ENCODE peak calls at places on chromosomes 7 and 10, in five cellular contexts. C is uterus, A is skeletal muscle cell, I is epithelial cell of proximal tubule, W is PC-3. R is an unnamed sample.

GRCh38 chr10:23064288-23065114 is 30.9 kb upstream of the MSRB2 start:
- DNase-seq in A (no peak), C (no peak), W (no peak), I (no peak), R (no peak)

GRCh38 chr7:82481499-82482097 is 38.0 kb upstream of the CACNA2D1 start:
- DNase-seq in A (no peak), I (no peak), W (peak), C (no peak), R (no peak)

GRCh38 chr7:23598321-23598720 is 1.1 kb downstream of the CCDC126 start:
- DNase-seq in I (no peak), W (peak), C (no peak), A (no peak), R (peak)

GRCh38 chr10:77513783-77514331 is 123.8 kb downstream of the KCNMA1 start:
- DNase-seq in I (no peak), C (peak), W (peak), A (peak), R (peak)

GRCh38 chr10:90413196-90413595 is 444.6 kb downstream of the HTR7 start:
- DNase-seq in W (peak), C (no peak), I (no peak), A (no peak), R (no peak)

GRCh38 chr10:78749898-78750297 is 318.9 kb upstream of the ZMIZ1 start:
- DNase-seq in A (no peak), C (no peak), W (no peak), I (no peak), R (no peak)

GRCh38 chr7:54788664-54789063 is 29.7 kb upstream of the SEC61G start:
- DNase-seq in C (peak), A (peak), W (peak), I (peak), R (peak)

GRCh38 chr10:31942435-31942834 is 13.8 kb upstream of the ARHGAP12 start:
- DNase-seq in A (no peak), W (no peak), C (no peak), I (no peak), R (no peak)

GRCh38 chr10:19847321-19847720 is 31.1 kb downstream of the PLXDC2 start:
- DNase-seq in A (peak), I (no peak), W (no peak), C (no peak), R (no peak)

GRCh38 chr10:14810969-14811953 is 26.6 kb downstream of the CDNF start:
- DNase-seq in C (no peak), A (no peak), I (no peak), W (no peak), R (no peak)

GRCh38 chr10:101030492-101031127 is 319 bp downstream of the PDZD7 start:
- DNase-seq in I (no peak), C (no peak), A (no peak), W (peak), R (no peak)

DNA sequence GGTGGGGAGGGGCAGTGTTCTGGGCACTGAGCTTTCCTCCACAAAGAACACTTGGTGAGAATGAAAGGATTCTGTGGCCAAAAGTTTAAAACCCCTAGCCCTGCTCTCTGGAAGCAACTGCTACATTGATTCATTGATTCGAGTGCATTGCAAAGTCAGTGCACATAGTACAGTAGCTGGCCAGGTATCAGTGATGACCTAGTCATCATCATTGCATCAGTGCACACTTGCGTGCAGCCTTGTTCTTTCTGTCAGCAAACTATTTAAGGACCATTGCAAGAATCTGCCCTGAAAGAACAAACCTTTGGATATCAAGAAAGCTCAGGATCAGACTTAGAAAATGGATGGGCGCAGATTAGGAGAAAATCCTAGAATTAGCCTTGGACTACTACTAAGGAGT is 47.4 kb downstream of the CUL1 start:
- DNase-seq in I (no peak), W (no peak), A (no peak), C (no peak), R (peak)
- H3K4me3 ChIP-seq in I (no peak), W (no peak), A (no peak), C (no peak), R (no peak)

GRCh38 chr10:5449227-5449626 is 36.9 kb downstream of the NET1 start:
- DNase-seq in W (no peak), I (no peak), C (no peak), A (no peak), R (no peak)

GRCh38 chr10:5453749-5454489 is 41.6 kb downstream of the NET1 start:
- DNase-seq in C (no peak), W (no peak), A (no peak), I (no peak), R (peak)

GRCh38 chr10:5449823-5450222 is 37.5 kb downstream of the NET1 start:
- DNase-seq in I (no peak), A (peak), W (peak), C (peak), R (no peak)

GRCh38 chr10:5448333-5449048 is 36.1 kb downstream of the NET1 start:
- DNase-seq in C (no peak), A (no peak), W (no peak), I (no peak), R (no peak)

DNA sequence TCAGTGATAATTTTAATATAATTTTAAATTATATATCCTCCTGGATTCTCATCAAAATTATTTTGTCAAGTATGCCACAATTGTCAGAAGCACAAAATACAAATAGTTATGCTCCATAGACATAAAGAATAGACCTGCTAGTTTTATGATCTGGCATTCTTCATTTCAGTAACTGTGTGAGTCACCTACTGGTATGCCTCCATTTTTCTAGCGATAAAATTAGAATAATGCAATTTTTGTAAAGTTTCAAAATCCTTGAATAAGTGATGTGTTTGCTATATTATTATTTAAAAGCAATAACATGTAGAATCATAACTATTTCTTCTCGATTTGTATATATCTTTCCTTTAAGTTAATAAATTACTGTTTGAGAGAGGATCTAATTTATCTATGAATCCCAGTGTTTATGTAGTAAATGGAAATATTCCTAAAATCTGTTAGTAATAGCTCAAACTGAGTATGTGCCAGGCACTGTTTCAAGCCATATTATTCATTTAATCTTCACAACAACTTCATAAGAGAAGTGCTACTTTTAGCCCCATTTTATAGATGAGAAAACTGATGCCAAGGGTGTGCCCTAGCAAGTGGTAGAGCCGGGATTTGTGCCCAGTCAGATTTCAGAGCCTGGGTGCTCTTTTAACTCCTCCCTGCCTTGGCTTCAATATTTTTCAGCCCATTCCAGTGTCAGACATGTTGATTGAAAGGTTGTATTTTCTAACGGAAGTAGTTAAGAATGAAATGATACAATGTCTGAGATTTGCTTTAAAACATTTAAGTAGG is 38.4 kb downstream of the NET1 start:
- DNase-seq in A (no peak), W (no peak), C (no peak), I (no peak), R (no peak)
- H3K4me3 ChIP-seq in A (no peak), W (peak), C (no peak), I (no peak), R (no peak)

DNA sequence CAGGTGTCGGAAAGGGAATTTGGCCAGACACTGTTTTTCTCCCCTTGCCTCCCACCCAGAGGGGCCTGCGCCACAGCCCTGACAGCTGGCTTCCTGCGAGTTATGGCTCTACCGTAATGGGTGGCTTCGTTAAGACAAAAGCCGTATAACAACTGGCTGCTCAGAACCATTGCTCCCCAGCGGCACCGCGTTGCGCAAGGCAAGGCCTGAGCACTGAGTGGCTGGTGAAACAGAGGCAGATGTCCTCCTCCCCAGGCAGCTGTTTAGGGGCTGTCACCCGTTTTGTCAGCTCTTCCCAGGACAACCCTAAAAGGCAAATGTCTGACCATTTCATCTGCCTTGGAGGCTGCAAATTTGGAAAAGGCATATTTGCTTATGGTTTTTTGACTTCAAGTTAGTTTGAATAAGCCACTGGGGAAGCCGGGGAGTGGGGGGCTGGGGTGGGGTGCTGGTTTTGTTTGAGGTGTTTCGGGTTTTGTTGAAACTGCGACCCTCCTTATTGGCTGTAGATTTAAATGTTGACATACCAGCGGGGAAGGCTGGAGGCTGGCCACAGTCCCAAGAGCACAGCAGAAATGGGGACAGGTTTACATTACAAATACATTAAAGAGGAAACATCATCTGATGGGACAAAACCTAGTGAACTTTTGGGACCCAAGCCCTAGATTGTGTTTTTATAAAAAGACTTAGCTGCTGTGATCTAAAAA is 681 bp upstream of the SPOCK2 start:
- DNase-seq in W (no peak), A (peak), I (no peak), C (no peak), R (no peak)
- H3K4me3 ChIP-seq in W (no peak), A (no peak), I (no peak), C (no peak), R (peak)

DNA sequence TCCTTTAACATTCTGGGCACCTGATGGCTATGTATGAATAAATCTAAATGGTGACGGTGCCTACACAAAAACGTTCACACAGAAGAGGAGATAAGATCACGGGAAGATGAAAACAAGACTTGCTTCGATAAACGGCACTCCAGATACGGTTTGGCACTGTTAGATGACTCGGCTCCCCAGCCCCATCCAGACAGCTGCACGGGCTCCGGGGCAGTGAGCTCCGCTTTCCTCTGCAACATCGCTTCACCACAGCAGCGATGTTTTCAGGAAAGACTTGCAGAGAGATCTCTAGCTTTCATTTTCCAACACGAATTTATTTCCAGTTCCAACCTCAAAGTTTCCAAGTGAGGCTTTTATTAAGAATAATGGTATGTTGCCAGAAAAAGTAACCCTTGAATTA is 132.1 kb downstream of the KLF6 start:
- DNase-seq in W (no peak), C (no peak), I (no peak), A (no peak), R (no peak)
- H3K4me3 ChIP-seq in W (no peak), C (no peak), I (no peak), A (peak), R (no peak)

GRCh38 chr7:128831994-128832879 is 2.0 kb downstream of the FLNC start:
- DNase-seq in W (peak), A (peak), C (peak), I (no peak), R (no peak)
- H3K4me3 ChIP-seq in W (peak), A (peak), C (peak), I (no peak), R (no peak)

DNA sequence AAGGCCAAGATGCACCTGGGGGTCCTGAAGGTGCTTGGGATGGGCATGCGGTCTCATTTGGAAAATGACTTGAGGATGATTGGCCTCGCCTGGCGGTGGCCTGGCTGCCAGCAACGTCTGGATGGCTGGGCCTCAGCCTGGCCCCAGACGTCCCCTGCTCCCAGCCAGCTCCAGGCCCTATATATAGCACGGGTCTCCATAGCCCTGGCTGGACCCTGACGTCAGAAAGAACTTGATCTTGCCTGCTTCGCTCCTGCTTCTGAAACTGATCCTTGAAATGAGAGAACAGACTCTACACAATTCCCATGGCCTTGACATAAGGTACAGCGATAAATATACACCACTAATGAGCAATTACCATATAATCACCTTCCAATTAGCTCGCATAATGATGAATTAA is 11.8 kb downstream of the EMX2 start:
- DNase-seq in A (no peak), I (no peak), W (no peak), C (no peak), R (no peak)
- H3K4me3 ChIP-seq in A (no peak), I (no peak), W (no peak), C (no peak), R (no peak)

GRCh38 chr7:129373651-129374428 is 60.4 kb upstream of the STRIP2 start:
- DNase-seq in C (no peak), A (no peak), W (no peak), I (no peak), R (no peak)

GRCh38 chr7:129367349-129367699 is 66.9 kb upstream of the STRIP2 start:
- DNase-seq in A (no peak), C (no peak), W (no peak), I (no peak), R (no peak)

GRCh38 chr7:129370812-129371211 is 63.4 kb upstream of the STRIP2 start:
- DNase-seq in A (no peak), W (peak), C (no peak), I (no peak), R (no peak)

GRCh38 chr7:129367700-129368388 is 66.4 kb upstream of the STRIP2 start:
- DNase-seq in A (peak), W (peak), I (peak), C (peak), R (peak)

DNA sequence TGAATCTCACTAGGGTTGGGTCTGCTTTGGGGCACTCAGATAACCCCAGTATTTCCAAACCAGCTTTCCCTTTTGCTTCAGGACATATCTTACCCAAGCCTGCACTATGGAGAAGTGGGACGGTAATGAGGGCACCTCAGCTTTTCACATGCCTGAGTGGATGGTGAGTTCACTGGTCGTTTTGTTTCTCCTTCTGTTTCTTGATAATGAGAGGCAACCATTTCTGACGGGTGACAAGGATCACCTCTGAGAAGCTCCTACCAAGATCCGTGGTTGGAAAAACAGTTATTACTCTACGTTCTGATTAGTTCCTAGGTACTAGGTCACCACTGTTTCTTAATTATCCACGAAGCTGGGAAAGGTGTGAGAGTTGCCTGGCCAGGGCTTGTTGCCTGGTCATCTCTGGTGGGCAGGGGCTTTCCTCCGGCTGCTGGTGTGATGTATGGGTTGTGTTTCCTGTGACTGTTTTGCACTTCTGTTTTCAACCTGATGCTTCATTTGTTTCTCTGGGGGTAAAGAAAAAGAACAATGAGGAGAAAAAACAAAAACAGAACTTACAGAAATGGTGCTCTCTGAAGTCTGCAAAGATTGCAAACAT is 65.7 kb upstream of the STRIP2 start:
- DNase-seq in I (no peak), A (no peak), W (no peak), C (no peak), R (no peak)
- H3K4me3 ChIP-seq in I (peak), A (no peak), W (peak), C (no peak), R (no peak)

GRCh38 chr7:84484502-84485079 is 290.0 kb upstream of the SEMA3A start:
- DNase-seq in A (no peak), W (peak), I (no peak), C (no peak), R (no peak)
- H3K4me3 ChIP-seq in A (no peak), W (no peak), I (no peak), C (no peak), R (no peak)